ENCODE peak calls at places on chromosomes 13 and 19, in nine cellular contexts. H is CD8-positive, alpha-beta T cell; S is heart right ventricle; W is stomach; B is pancreas; C is GM12878; Y is endodermal cell; Q is A549; I is fibroblast of lung. M is an unnamed sample. For H3K9me3, the result is how much of the 10 kb centered on the place peaks cover.

GRCh38 chr13:96575423-96576320 is 418.6 kb downstream of the OXGR1 start:
- DNase-seq in S (no peak), C (no peak), W (no peak), Y (no peak), H (no peak), B (no peak), I (no peak), Q (no peak), M (no peak)

GRCh38 chr19:39372047-39372802 is 18.7 kb downstream of the PAF1 start:
- DNase-seq in C (no peak), S (peak), Q (no peak), W (peak), B (peak), I (peak), H (no peak), Y (no peak), M (peak)

GRCh38 chr19:409006-409514 is at the start of gene C2CD4C:
- DNase-seq in S (no peak), B (no peak), Y (peak), H (no peak), I (no peak), C (no peak), Q (no peak), W (no peak), M (peak)

GRCh38 chr19:56900573-56901097 is 60.1 kb upstream of the PEG3 start:
- DNase-seq in Q (no peak), I (no peak), W (no peak), S (no peak), Y (no peak), H (no peak), C (no peak), B (no peak), M (no peak)

GRCh38 chr19:35557539-35558399 is 5.7 kb downstream of the ATP4A start:
- DNase-seq in I (peak), W (peak), B (peak), C (no peak), Y (peak), H (peak), Q (peak), S (peak), M (peak)

GRCh38 chr13:63408227-63409202 is 1992.9 kb upstream of the PCDH20 start:
- DNase-seq in Y (no peak), S (no peak), B (no peak), I (peak), H (no peak), Q (no peak), C (no peak), W (no peak), M (no peak)

GRCh38 chr13:30341815-30342570 is 34.6 kb upstream of the KATNAL1 start:
- DNase-seq in C (no peak), W (peak), S (peak), B (peak), I (peak), H (no peak), Q (no peak), Y (no peak), M (peak)

GRCh38 chr13:112350300-112350699 is 25.9 kb upstream of the SPACA7 start:
- DNase-seq in W (no peak), H (no peak), Q (no peak), S (no peak), Y (no peak), C (no peak), B (no peak), I (no peak), M (no peak)

GRCh38 chr13:44088409-44088808 is 208.7 kb downstream of the LACC1 start:
- DNase-seq in S (no peak), W (no peak), I (no peak), B (no peak), H (no peak), Q (no peak), C (no peak), Y (no peak), M (no peak)

GRCh38 chr19:18995804-18996241 is 37.5 kb downstream of the SUGP2 start:
- DNase-seq in Y (peak), W (peak), I (peak), B (peak), S (peak), Q (peak), C (no peak), H (no peak), M (peak)

GRCh38 chr19:58511353-58512208 is at the start of gene SLC27A5:
- DNase-seq in W (no peak), B (no peak), I (no peak), S (no peak), C (no peak), Y (no peak), Q (no peak), H (no peak), M (no peak)

GRCh38 chr13:44305845-44306244 is 67.8 kb upstream of the SERP2 start:
- DNase-seq in B (no peak), C (no peak), I (peak), Y (peak), W (peak), H (no peak), S (no peak), Q (no peak), M (no peak)

GRCh38 chr13:48094781-48095502 is at the start of gene MED4:
- DNase-seq in Y (peak), S (peak), Q (peak), B (peak), C (peak), W (peak), H (peak), I (peak), M (peak)

GRCh38 chr13:31424130-31424729 is 224.5 kb downstream of the B3GLCT start:
- DNase-seq in H (peak), Q (peak), B (peak), Y (peak), W (peak), I (peak), S (peak), C (peak), M (peak)

GRCh38 chr19:21256722-21257121 is 72.5 kb downstream of the ZNF708 start:
- DNase-seq in W (no peak), I (peak), Q (peak), C (no peak), S (no peak), B (no peak), Y (peak), H (no peak), M (no peak)

GRCh38 chr13:87674143-87674772 is 3.1 kb downstream of the SLITRK5 start:
- DNase-seq in C (no peak), I (no peak), B (no peak), Y (peak), S (no peak), Q (no peak), W (no peak), H (no peak), M (no peak)

GRCh38 chr19:54172764-54173699 is at the start of gene TMC4:
- DNase-seq in W (peak), Q (peak), C (no peak), Y (peak), H (no peak), B (peak), S (no peak), I (no peak), M (peak)

GRCh38 chr13:79404985-79405384 is 1.1 kb downstream of the RBM26 start:
- DNase-seq in C (no peak), I (peak), W (no peak), S (no peak), Y (no peak), Q (no peak), H (peak), B (no peak), M (no peak)

GRCh38 chr19:38309615-38310278 is 5.7 kb downstream of the C19orf33 start:
- DNase-seq in B (no peak), S (no peak), I (no peak), Q (no peak), C (no peak), H (no peak), Y (no peak), W (no peak), M (no peak)

GRCh38 chr13:32938907-32939306 is 77.3 kb upstream of the KL start:
- DNase-seq in I (peak), Y (no peak), Q (peak), H (no peak), W (no peak), B (no peak), C (no peak), S (no peak), M (no peak)

GRCh38 chr13:67152123-67152522 is 78.0 kb downstream of the PCDH9 start:
- DNase-seq in I (no peak), Q (no peak), Y (no peak), B (no peak), H (no peak), W (no peak), S (no peak), C (no peak), M (no peak)

GRCh38 chr13:21297452-21297851 is 121.0 kb downstream of the MRPL57 start:
- DNase-seq in S (no peak), Q (no peak), B (no peak), Y (peak), W (no peak), H (no peak), C (no peak), I (peak), M (no peak)

GRCh38 chr13:101949681-101950080 is 452.2 kb downstream of the FGF14 start:
- DNase-seq in B (no peak), C (no peak), Y (no peak), H (no peak), W (no peak), I (no peak), Q (no peak), S (no peak), M (no peak)

GRCh38 chr13:25371608-25372274 is at the start of gene ATP8A2:
- DNase-seq in S (no peak), Q (no peak), I (peak), W (no peak), H (no peak), B (no peak), Y (peak), C (no peak), M (no peak)

GRCh38 chr19:58304748-58305064 is 471 bp upstream of the ERVK3-1 start:
- DNase-seq in I (no peak), W (no peak), H (no peak), S (no peak), Q (no peak), C (no peak), Y (no peak), B (no peak), M (no peak)

GRCh38 chr13:99237981-99238662 is 20.1 kb downstream of the GPR18 start:
- DNase-seq in I (no peak), Y (no peak), H (no peak), W (no peak), C (no peak), B (no peak), S (no peak), Q (no peak), M (no peak)

GRCh38 chr19:2469102-2469914 is 6.6 kb upstream of the GADD45B start:
- DNase-seq in C (no peak), I (peak), Y (peak), W (no peak), S (no peak), Q (peak), H (no peak), B (no peak), M (no peak)

GRCh38 chr13:29799041-29799440 is 51.4 kb downstream of the UBL3 start:
- DNase-seq in C (no peak), W (no peak), B (no peak), Q (no peak), Y (no peak), H (no peak), I (no peak), S (no peak), M (no peak)

GRCh38 chr13:70189981-70190380 is 81.7 kb upstream of the KLHL1 start:
- DNase-seq in S (no peak), C (no peak), H (no peak), I (no peak), B (no peak), W (no peak), Y (no peak), Q (no peak), M (no peak)

GRCh38 chr19:33395561-33396550 is 22.3 kb downstream of the CEBPG start:
- DNase-seq in S (peak), H (no peak), Y (no peak), W (peak), B (peak), C (no peak), I (peak), Q (no peak), M (peak)

GRCh38 chr19:43316591-43317319 is 36.7 kb upstream of the CD177 start:
- DNase-seq in Y (peak), C (no peak), I (peak), B (no peak), W (peak), H (no peak), Q (peak), S (no peak), M (no peak)

GRCh38 chr13:42769650-42770049 is 11.7 kb upstream of the FAM216B start:
- DNase-seq in Y (no peak), B (no peak), H (no peak), W (no peak), Q (no peak), I (no peak), S (no peak), C (no peak), M (no peak)
- H3K9me3 ChIP-seq in Y (under half), B (under half), H (under half), W (under half), Q (under half), I (under half), S (under half), C (under half), M (under half)

GRCh38 chr19:49853852-49854849 is 3.2 kb downstream of the PTOV1 start:
- DNase-seq in Q (no peak), Y (peak), H (no peak), I (no peak), B (peak), W (no peak), C (no peak), S (no peak), M (peak)
- H3K27ac ChIP-seq in Q (no peak), Y (no peak), H (no peak), I (no peak), B (no peak), W (peak), C (no peak), S (no peak), M (no peak)

GRCh38 chr13:54536112-54536511 is 1507.5 kb downstream of the OLFM4 start:
- DNase-seq in B (no peak), Y (no peak), C (no peak), H (no peak), W (no peak), I (no peak), Q (peak), S (no peak), M (no peak)
- TF ChIP-seq CTCF in B (no peak), Y (peak), C (no peak), H (no peak), W (no peak), I (no peak), Q (no peak), S (peak), M (peak)

GRCh38 chr19:23542562-23542961 is 144.4 kb downstream of the ZNF675 start:
- DNase-seq in W (no peak), B (no peak), H (no peak), C (no peak), Y (no peak), I (no peak), Q (no peak), S (no peak), M (no peak)
- H3K9me3 ChIP-seq in W (half or more), B (under half), H (under half), C (under half), Y (half or more), I (under half), Q (under half), S (under half), M (under half)

GRCh38 chr19:36973844-36974195 is 57.7 kb downstream of the ZNF568 start:
- DNase-seq in H (no peak), Q (no peak), C (no peak), W (no peak), I (no peak), B (no peak), S (no peak), Y (no peak), M (no peak)
- H3K27ac ChIP-seq in H (peak), Q (no peak), C (no peak), W (peak), I (no peak), B (peak), S (peak), Y (no peak), M (no peak)

GRCh38 chr13:110643768-110644421 is 28.6 kb downstream of the NAXD start:
- DNase-seq in B (no peak), H (no peak), C (no peak), I (no peak), Q (no peak), S (no peak), Y (peak), W (peak), M (no peak)

GRCh38 chr13:110646442-110647364 is 31.4 kb downstream of the NAXD start:
- DNase-seq in Q (no peak), Y (peak), H (no peak), B (no peak), I (no peak), C (no peak), S (no peak), W (no peak), M (no peak)

GRCh38 chr13:110645750-110646149 is 30.4 kb downstream of the NAXD start:
- DNase-seq in C (no peak), S (no peak), B (no peak), H (no peak), Y (peak), I (no peak), W (no peak), Q (no peak), M (no peak)

GRCh38 chr13:110643324-110643723 is 28.0 kb downstream of the NAXD start:
- DNase-seq in S (no peak), Y (peak), W (peak), C (no peak), Q (no peak), B (no peak), I (no peak), H (no peak), M (no peak)

GRCh38 chr13:110644892-110645521 is 29.7 kb downstream of the NAXD start:
- DNase-seq in Y (peak), C (no peak), I (peak), Q (peak), S (peak), B (peak), W (peak), H (peak), M (peak)
- TF ChIP-seq CTCF in Y (peak), C (peak), I (peak), Q (no peak), S (peak), B (no peak), W (peak), H (peak), M (peak)

GRCh38 chr13:111256946-111257345 is 63.5 kb upstream of the TEX29 start:
- DNase-seq in H (no peak), C (no peak), S (no peak), Y (no peak), Q (no peak), W (no peak), B (no peak), I (no peak), M (no peak)

GRCh38 chr13:111261326-111261725 is 59.1 kb upstream of the TEX29 start:
- DNase-seq in B (no peak), W (no peak), I (no peak), S (no peak), H (no peak), C (no peak), Q (no peak), Y (no peak), M (no peak)

GRCh38 chr13:111256458-111256857 is 64.0 kb upstream of the TEX29 start:
- DNase-seq in S (no peak), W (no peak), C (no peak), I (no peak), Q (no peak), B (no peak), Y (no peak), H (no peak), M (no peak)

GRCh38 chr13:111259058-111259457 is 61.4 kb upstream of the TEX29 start:
- DNase-seq in B (no peak), W (no peak), H (no peak), S (no peak), I (no peak), Q (no peak), C (no peak), Y (no peak), M (no peak)

DNA sequence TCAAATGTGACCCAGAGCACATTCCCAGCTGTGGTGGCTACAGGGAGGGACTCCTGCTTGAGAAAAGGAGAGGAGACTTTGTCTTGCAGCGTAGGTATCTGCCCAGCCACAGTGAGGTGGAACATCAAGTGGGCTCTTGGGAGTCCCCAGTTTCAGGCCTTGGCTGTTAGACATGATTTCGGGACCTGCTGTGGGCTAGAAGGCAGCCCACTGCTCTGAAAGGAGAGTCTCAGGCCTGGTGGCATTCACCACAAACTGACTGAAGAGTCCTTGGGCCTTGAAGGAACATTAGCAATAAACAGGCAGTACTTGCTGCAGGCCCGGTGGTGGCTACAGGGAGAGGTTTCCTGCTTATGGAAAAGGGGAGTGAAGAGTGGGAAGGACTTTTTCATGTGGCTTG is 61.8 kb upstream of the TEX29 start:
- DNase-seq in I (no peak), S (no peak), W (no peak), Q (no peak), H (no peak), C (no peak), B (no peak), Y (no peak), M (no peak)
- H3K9me3 ChIP-seq in I (under half), S (under half), W (under half), Q (under half), H (under half), C (under half), B (under half), Y (under half), M (under half)

GRCh38 chr19:10887616-10888367 is 16.4 kb downstream of the CARM1 start:
- DNase-seq in C (no peak), H (no peak), I (no peak), S (no peak), W (no peak), Y (peak), B (no peak), Q (no peak), M (no peak)
- H3K27ac ChIP-seq in C (peak), H (no peak), I (no peak), S (no peak), W (peak), Y (peak), B (no peak), Q (no peak), M (no peak)

GRCh38 chr13:52141299-52141698 is 12.4 kb upstream of the NEK5 start:
- DNase-seq in Q (no peak), W (no peak), C (no peak), Y (no peak), I (no peak), H (no peak), S (no peak), B (no peak), M (no peak)
- TF ChIP-seq CTCF in Q (no peak), W (no peak), C (no peak), Y (peak), I (peak), H (no peak), S (peak), B (no peak), M (no peak)

GRCh38 chr19:12198136-12198535 is 35.2 kb downstream of the ZNF136 start:
- DNase-seq in Q (no peak), C (no peak), S (no peak), W (no peak), B (no peak), I (no peak), Y (no peak), H (no peak), M (no peak)

GRCh38 chr19:12195501-12195860 is 32.6 kb downstream of the ZNF136 start:
- DNase-seq in S (no peak), B (no peak), W (no peak), Y (no peak), C (no peak), I (peak), Q (no peak), H (no peak), M (no peak)

GRCh38 chr19:12200020-12200419 is 37.1 kb downstream of the ZNF136 start:
- DNase-seq in S (no peak), H (no peak), Y (no peak), W (no peak), B (no peak), Q (no peak), C (no peak), I (no peak), M (no peak)

DNA sequence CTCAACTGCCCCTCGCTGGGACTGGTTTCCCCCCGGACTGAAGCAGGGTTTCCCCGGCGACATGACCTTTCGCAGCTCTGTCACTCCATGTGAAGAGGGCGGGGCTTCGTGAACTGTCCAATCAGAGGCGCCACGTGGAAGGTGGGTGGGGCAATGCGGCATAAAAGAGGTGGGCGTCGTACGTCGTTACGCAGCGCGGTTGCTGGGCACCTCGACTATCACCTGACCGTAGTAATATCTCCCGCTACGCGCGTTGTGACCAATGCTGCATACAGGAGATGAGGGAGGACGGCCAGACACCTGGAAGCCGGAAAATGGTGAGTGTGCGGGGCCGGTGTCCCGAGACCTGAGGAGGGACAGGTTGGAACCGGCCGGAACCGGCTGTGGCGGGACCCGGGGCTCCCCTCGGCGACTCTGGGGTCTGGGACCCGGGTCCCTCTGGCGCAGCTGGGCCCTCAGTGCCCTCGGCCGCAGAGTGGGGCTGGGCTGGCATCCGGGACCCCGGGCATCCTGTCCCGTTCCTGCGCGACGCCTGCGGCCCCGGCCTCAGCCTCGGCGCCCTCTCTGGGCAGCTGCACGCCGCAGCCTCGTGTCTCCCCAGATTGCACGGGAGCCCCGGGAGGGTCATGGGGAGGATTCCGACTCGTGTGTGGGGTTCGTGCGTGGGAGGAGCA is 32.1 kb downstream of the ZNF136 start:
- DNase-seq in S (peak), H (peak), I (peak), Q (no peak), C (no peak), B (peak), W (peak), Y (no peak), M (peak)
- H3K9me3 ChIP-seq in S (under half), H (under half), I (under half), Q (under half), C (under half), B (under half), W (half or more), Y (half or more), M (half or more)

M was measured in lower lobe of right lung.